ENCODE peak calls at places on chromosome 11, in ten cellular contexts. F is cardiac fibroblast, N is PC-9, I is ovary, R is gastrocnemius medialis, D is tibial nerve, E is A549, O is heart left ventricle, V is MM.1S, J is thoracic aorta. B is an unnamed sample.

GRCh38 chr11:8247312-8247711 is 16.4 kb downstream of the LMO1 start:
- DNase-seq in R (no peak), E (no peak), J (no peak), O (no peak), D (no peak), I (no peak), V (peak; percentile 30), N (no peak), F (no peak), B (peak; percentile 27)

GRCh38 chr11:67484847-67485311 is 2.1 kb downstream of the AIP start:
- DNase-seq in N (peak; percentile 28), V (no peak), E (no peak), O (no peak), R (no peak), F (no peak), I (no peak), D (no peak), J (no peak), B (no peak)

GRCh38 chr11:40280161-40281054 is 1179.0 kb downstream of the LRRC4C start:
- DNase-seq in D (peak; percentile 26), V (no peak), O (no peak), J (no peak), I (no peak), E (no peak), N (no peak), F (no peak), R (peak; percentile 16), B (no peak)

GRCh38 chr11:128146926-128147605 is 440.3 kb downstream of the ETS1 start:
- DNase-seq in R (no peak), N (peak; percentile 79), O (no peak), D (no peak), V (no peak), E (no peak), F (no peak), J (no peak), I (no peak), B (no peak)

GRCh38 chr11:130431337-130431773 is 2.9 kb upstream of the ADAMTS8 start:
- DNase-seq in O (peak; percentile 62), E (peak; percentile 55), I (peak; percentile 48), D (peak; percentile 93), J (no peak), N (peak; percentile 48), V (peak; percentile 70), F (peak; percentile 76), R (peak; percentile 39), B (peak; percentile 83)

GRCh38 chr11:23932485-23932898 is 564.4 kb upstream of the LUZP2 start:
- DNase-seq in E (no peak), I (no peak), F (peak; percentile 57), O (no peak), D (no peak), J (no peak), N (no peak), R (no peak), V (no peak), B (peak; percentile 33)

GRCh38 chr11:94107363-94107762 is 21.3 kb upstream of the PANX1 start:
- DNase-seq in F (no peak), N (no peak), E (no peak), V (no peak), D (no peak), O (no peak), J (no peak), I (no peak), R (no peak), B (no peak)

GRCh38 chr11:19389787-19390303 is 149.1 kb upstream of the E2F8 start:
- DNase-seq in N (peak; percentile 32), E (no peak), F (peak; percentile 67), V (no peak), I (no peak), O (no peak), R (peak; percentile 42), D (peak; percentile 73), J (no peak), B (peak; percentile 64)

GRCh38 chr11:68497761-68498160 is 37.2 kb downstream of the PPP6R3 start:
- DNase-seq in R (no peak), F (peak; percentile 11), E (no peak), V (no peak), N (no peak), J (no peak), D (no peak), O (no peak), I (no peak), B (no peak)

GRCh38 chr11:9384535-9385287 is at the start of gene IPO7:
- DNase-seq in E (peak; percentile 90), I (peak; percentile 86), N (peak; percentile 74), V (peak; percentile 94), F (peak; percentile 92), D (peak; percentile 74), R (peak; percentile 92), O (peak; percentile 91), J (peak; percentile 63), B (peak; percentile 97)

GRCh38 chr11:86955674-86956522 is 703 bp upstream of the FZD4 start:
- DNase-seq in F (peak; percentile 87), E (peak; percentile 85), N (peak; percentile 77), J (peak; percentile 38), D (peak; percentile 78), O (peak; percentile 90), I (peak; percentile 84), V (peak; percentile 69), R (peak; percentile 81), B (peak; percentile 88)

GRCh38 chr11:57164317-57164716 is 17.4 kb upstream of the LRRC55 start:
- DNase-seq in N (no peak), O (no peak), J (no peak), F (no peak), V (no peak), I (no peak), D (no peak), R (no peak), E (no peak), B (no peak)

GRCh38 chr11:57160665-57161064 is 21.1 kb upstream of the LRRC55 start:
- DNase-seq in I (no peak), D (no peak), J (no peak), F (no peak), E (no peak), V (no peak), N (no peak), O (no peak), R (no peak), B (no peak)

GRCh38 chr11:57163160-57163868 is 18.4 kb upstream of the LRRC55 start:
- DNase-seq in I (no peak), F (no peak), E (no peak), N (no peak), J (no peak), D (no peak), O (no peak), R (no peak), V (no peak), B (no peak)

GRCh38 chr11:57161351-57161750 is 20.4 kb upstream of the LRRC55 start:
- DNase-seq in O (no peak), J (no peak), V (no peak), F (no peak), N (no peak), D (no peak), I (no peak), E (no peak), R (no peak), B (no peak)

DNA sequence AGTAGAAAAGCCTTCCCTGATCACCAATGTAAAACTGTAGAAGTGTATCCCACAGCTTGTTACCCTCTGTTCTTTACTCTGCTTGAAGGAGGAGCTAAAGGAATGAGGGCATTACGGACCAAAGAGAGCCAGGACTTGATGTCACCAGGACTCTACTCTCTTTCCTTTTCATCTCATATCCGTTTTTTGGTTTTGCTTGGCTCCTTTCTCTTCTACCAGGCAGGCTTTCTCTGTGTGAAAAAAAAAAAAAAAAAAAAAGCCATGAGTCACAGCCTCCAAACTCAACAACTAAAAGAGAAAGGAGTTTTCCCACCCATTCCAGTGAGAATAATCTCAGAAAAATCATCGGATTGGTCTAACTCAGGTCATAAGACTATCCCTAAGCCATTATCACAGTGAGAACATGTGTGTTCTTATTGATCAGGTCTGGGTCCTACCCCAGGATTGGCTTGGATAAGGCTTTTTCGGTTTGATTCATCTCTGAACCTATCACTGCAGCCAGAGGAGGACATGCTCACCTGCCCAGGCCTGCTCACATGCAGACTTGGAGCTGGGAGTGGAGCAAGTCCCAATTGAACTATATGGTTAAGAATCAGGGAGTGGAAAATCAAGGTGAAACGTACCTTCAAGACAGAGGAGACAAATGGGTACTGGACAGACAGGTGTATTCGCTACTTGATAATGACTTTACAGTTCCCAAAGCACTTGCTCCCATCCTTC is 19.4 kb upstream of the LRRC55 start:
- DNase-seq in J (no peak), V (no peak), N (no peak), F (no peak), D (no peak), I (no peak), O (no peak), E (no peak), R (no peak), B (no peak)
- TF ChIP-seq CTCF in J (no peak), V (no peak), N (no peak), F (no peak), D (no peak), I (no peak), O (no peak), E (no peak), R (no peak), B (no peak)

GRCh38 chr11:74592063-74592440 is 330 bp upstream of the POLD3 start:
- DNase-seq in N (no peak), D (no peak), E (no peak), R (no peak), F (peak; percentile 33), J (no peak), V (no peak), O (no peak), I (no peak), B (no peak)

GRCh38 chr11:74592441-74593362 is at the start of gene POLD3:
- DNase-seq in E (peak; percentile 80), J (peak; percentile 87), N (peak; percentile 84), I (peak; percentile 92), O (peak; percentile 95), D (peak; percentile 94), R (peak; percentile 87), F (peak; percentile 91), V (peak; percentile 91), B (peak; percentile 82)

DNA sequence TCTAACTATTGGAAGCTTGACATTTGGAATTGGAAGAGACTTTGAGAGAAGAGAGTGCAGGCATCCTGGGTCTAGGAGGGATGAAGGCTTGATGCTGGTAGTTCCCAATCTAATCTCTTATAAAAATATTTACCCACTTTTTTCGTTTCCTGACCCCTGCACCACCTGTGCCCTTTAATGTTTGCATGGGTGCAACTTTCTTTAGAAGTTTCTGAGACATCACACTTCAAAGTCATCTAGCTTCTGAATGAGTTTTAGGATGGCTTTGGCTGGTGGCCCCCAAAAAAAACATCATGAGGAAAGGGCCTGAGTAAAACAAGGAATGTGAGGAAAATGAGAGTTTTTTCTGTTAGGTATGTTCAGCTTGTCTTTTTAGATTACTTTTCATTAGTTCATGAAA is 1.1 kb downstream of the POLD3 start:
- DNase-seq in R (no peak), N (no peak), E (no peak), O (no peak), J (no peak), V (no peak), F (no peak), D (no peak), I (no peak), B (peak; percentile 4)
- H3K4me3 ChIP-seq in R (peak overlapping the region; percentile 95), N (peak overlapping the region; percentile 98), E (peak overlapping the region; percentile 98), O (peak overlapping the region; percentile 78), J (peak overlapping the region; percentile 85), V (peak overlapping the region; percentile 98), F (peak overlapping the region; percentile 97), D (peak overlapping the region; percentile 83), I (peak overlapping the region; percentile 96), B (peak overlapping the region; percentile 99)

GRCh38 chr11:12137938-12138731 is 27.7 kb downstream of the MICAL2 start:
- DNase-seq in E (no peak), N (no peak), J (peak; percentile 65), F (peak; percentile 82), O (no peak), I (no peak), R (no peak), V (no peak), D (no peak), B (peak; percentile 87)
- TF ChIP-seq CTCF in E (no peak), N (no peak), J (no peak), F (no peak), O (no peak), I (no peak), R (no peak), V (no peak), D (no peak), B (no peak)

GRCh38 chr11:63610604-63611394 is 3.4 kb downstream of the PLAAT3 start:
- DNase-seq in F (peak; percentile 18), E (no peak), D (no peak), V (no peak), N (no peak), I (peak; percentile 42), J (no peak), R (no peak), O (peak; percentile 39), B (no peak)
- H3K4me3 ChIP-seq in F (no peak overlapping the region), E (no peak overlapping the region), D (peak overlapping the region; percentile 69), V (no peak overlapping the region), N (peak overlapping the region; percentile 74), I (no peak overlapping the region), J (peak overlapping the region; percentile 37), R (peak overlapping the region; percentile 15), O (no peak overlapping the region), B (no peak overlapping the region)

B was measured in foreskin fibroblast.